ENCODE peak calls at places on chromosomes 3 and 15, in five cellular contexts. W, V, K, L and Y are unnamed samples.
A peak's percentile ranks its signal among the peaks of the same experiment; 100 is the strongest.

GRCh38 chr3:39144748-39145380 is 8.5 kb downstream of the CSRNP1 start:
- DNase-seq in L (no peak), V (no peak), K (no peak), W (no peak), Y (no peak)

GRCh38 chr15:34942363-34942762 is 27.2 kb downstream of the AQR start:
- DNase-seq in W (no peak), V (no peak), K (no peak), L (no peak), Y (no peak)

GRCh38 chr3:8702560-8702959 is 31.0 kb upstream of the CAV3 start:
- DNase-seq in K (no peak), W (no peak), L (no peak), V (no peak), Y (no peak)

GRCh38 chr15:57184502-57184901 is 191.8 kb upstream of the CGNL1 start:
- DNase-seq in K (no peak), V (peak; percentile 12), L (no peak), W (no peak), Y (no peak)

GRCh38 chr3:170714562-170715535 is 129.0 kb upstream of the SLC7A14 start:
- DNase-seq in K (no peak), W (no peak), L (no peak), V (no peak), Y (no peak)

GRCh38 chr15:37823601-37824275 is 110.7 kb upstream of the TMCO5A start:
- DNase-seq in L (no peak), W (no peak), V (no peak), K (no peak), Y (no peak)

GRCh38 chr3:71461749-71462483 is 121.6 kb downstream of the FOXP1 start:
- DNase-seq in V (no peak), K (no peak), W (no peak), L (no peak), Y (no peak)

GRCh38 chr3:36957072-36957471 is 12.2 kb upstream of the TRANK1 start:
- DNase-seq in V (no peak), W (no peak), L (no peak), K (no peak), Y (no peak)

GRCh38 chr15:77549552-77550274 is 83.0 kb downstream of the LINGO1 start:
- DNase-seq in W (no peak), L (no peak), K (no peak), V (no peak), Y (no peak)

DNA sequence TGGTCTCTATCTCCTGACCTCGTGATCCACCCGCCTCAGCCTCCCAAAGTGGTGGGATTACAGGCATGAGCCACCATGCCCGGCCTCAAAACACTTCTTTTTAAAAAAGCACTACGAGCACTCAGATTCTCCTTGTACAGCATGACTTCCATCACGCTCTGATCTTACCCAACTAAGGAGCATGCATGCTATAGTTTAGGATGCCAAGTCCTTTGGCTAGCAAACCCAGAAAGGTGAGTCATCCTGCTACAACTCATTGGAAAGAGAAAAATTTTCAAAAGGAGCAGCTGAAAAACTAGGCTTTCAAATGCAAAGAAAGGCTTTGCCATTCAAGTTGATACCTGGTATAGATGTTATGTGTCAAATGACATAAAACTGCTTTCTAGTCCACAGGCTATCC is 70.3 kb upstream of the PRICKLE2 start:
- DNase-seq in L (no peak), W (no peak), K (no peak), V (no peak), Y (no peak)
- TF ChIP-seq POLR2AphosphoS5 in L (no peak), W (no peak), K (no peak), V (peak; percentile 43), Y (no peak)

DNA sequence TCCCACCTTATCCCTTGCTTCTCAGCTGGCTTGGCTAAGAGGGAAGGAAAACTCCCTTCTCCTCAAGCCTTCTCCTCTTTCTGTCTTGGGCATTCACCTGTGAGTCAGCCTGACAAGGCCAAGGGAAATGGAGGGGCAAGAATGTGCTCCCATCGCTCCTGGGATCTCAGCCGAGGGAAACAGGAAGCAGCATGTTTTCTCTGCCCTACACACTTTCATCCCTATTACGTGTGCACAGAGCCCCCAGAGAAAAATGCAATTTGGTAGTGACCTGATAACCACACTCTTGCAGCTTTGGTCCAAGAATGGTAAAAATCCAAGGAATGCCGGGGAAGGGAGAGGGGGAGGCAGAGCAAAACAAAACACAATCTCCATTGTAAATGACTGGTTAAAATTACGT is 32.9 kb upstream of the MTMR10 start:
- DNase-seq in W (no peak), K (no peak), V (no peak), L (peak; percentile 57), Y (no peak)
- TF ChIP-seq TAF1 in W (no peak), K (no peak), V (peak; percentile 43), L (peak; percentile 18), Y (no peak)

DNA sequence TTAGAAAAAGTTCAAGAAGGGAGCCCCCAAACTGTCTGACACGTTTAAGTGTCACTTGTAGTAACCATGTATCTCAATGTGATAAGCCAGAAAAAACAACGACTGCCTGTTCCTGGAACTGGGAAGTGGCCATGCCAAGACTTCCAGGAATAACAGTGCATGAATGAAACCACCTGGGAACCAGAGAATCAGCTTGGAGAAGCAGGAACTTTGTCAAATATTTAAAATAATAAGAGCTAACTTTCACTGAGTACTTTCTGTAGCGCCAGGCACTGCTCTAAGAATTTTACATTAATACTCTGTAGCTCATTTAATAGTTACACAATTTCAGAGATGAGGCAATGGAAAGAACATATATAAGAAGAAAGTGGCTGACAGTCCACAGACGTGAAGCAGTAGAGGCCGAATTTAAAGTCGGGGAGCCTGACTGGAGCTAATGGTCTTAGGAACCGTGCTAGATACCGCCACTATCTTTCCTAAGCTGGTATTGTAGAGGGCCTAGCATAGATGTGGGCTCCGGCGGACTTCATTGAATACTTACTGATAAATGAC is 870 bp downstream of the PLSCR1 start:
- DNase-seq in L (no peak), W (no peak), V (no peak), K (no peak), Y (peak; percentile 2)
- TF ChIP-seq POLR2AphosphoS5 in L (no peak), W (no peak), V (no peak), K (no peak), Y (no peak)

GRCh38 chr3:66473181-66473580 is 27.6 kb downstream of the LRIG1 start:
- DNase-seq in K (no peak), W (no peak), V (no peak), L (no peak), Y (no peak)

GRCh38 chr3:66473637-66474036 is 27.2 kb downstream of the LRIG1 start:
- DNase-seq in L (no peak), W (no peak), K (no peak), V (no peak), Y (no peak)

GRCh38 chr3:66470956-66471686 is 29.7 kb downstream of the LRIG1 start:
- DNase-seq in V (no peak), L (no peak), K (no peak), W (no peak), Y (no peak)

GRCh38 chr3:66470285-66470684 is 30.5 kb downstream of the LRIG1 start:
- DNase-seq in L (no peak), W (no peak), V (no peak), K (no peak), Y (no peak)

GRCh38 chr3:66472313-66473134 is 28.3 kb downstream of the LRIG1 start:
- DNase-seq in V (no peak), K (peak; percentile 72), W (peak; percentile 26), L (no peak), Y (no peak)
- TF ChIP-seq TAF1 in V (no peak), K (no peak), W (no peak), L (no peak), Y (no peak)

DNA sequence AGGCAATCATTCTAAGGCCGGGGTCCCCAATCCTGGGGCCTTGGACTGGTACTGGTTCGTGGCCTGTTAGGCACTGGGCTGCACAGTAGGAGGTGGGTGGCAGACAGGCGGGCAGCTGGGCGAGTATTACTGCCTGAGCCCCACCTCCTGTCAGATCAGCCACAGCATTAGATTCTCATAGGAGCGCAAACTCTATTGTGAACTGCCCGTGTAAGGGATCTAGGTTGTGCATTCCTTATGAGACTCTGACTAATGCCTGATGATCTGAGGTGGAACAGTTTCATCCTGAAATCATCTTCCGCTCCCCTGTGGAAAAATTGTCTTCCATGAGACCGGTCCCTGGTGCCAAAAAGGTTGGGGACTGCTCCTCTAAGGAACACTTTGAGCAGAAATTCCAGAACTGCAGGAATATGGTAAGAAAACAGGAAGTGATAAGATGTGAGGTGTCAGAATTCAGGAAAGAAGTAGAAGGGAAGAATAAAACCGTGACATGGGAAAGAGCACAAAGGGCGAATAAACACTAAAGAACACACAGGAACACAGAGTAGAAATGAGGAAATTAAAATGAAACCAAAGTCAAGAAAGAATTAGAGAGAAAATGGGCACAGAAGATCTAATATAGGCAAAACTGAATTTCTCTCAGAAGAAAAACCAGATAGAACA is 57.6 kb downstream of the PDCD6IP start:
- DNase-seq in K (no peak), W (no peak), L (no peak), V (no peak), Y (no peak)
- TF ChIP-seq POLR2AphosphoS5 in K (no peak), W (no peak), L (no peak), V (no peak), Y (no peak)

DNA sequence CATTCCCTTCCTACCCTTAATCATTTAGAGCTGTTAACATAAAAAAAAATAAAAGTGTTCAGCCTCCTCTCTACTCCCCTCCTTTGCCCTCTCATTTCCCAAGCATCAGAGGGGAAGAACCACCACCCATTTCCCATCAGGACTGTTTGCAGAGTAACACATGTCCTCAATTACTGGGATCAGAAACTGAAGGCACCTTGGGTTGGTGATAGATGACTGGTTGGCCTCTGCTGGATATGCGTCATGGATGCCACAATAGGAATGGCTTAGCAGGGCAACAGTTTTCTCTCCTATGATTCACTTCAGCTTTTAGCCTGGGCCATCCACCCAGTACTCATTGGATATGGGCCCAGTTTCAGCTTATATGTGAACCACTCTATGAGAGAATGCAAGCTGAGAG is 54.2 kb downstream of the DUT start:
- DNase-seq in L (no peak), K (no peak), V (no peak), W (no peak), Y (no peak)
- TF ChIP-seq TAF1 in L (no peak), K (no peak), V (peak; percentile 29), W (no peak), Y (no peak)

GRCh38 chr3:196220587-196220986 is 4.3 kb downstream of the SLC51A start:
- DNase-seq in L (no peak), K (no peak), V (no peak), W (no peak), Y (no peak)

GRCh38 chr3:196220991-196221390 is 4.7 kb downstream of the SLC51A start:
- DNase-seq in L (no peak), V (no peak), K (no peak), W (no peak), Y (no peak)

GRCh38 chr3:196219970-196220311 is 3.6 kb downstream of the SLC51A start:
- DNase-seq in K (no peak), V (no peak), L (no peak), W (no peak), Y (no peak)

GRCh38 chr3:196218155-196218712 is 1.9 kb downstream of the SLC51A start:
- DNase-seq in W (no peak), L (no peak), V (no peak), K (no peak), Y (no peak)

GRCh38 chr3:196219194-196219969 is 3.0 kb downstream of the SLC51A start:
- DNase-seq in L (no peak), K (peak; percentile 64), V (peak; percentile 88), W (peak; percentile 67), Y (peak; percentile 49)
- TF ChIP-seq POLR2AphosphoS5 in L (no peak), K (no peak), V (no peak), W (no peak), Y (no peak)